ENCODE peak calls at places on chromosomes 13 and 19, in four cellular contexts. I is naive thymus-derived CD8-positive, alpha-beta T cell; J is hypothalamus; W is neural progenitor cell. E is an unnamed sample.

GRCh38 chr13:97255515-97255999 is 33.4 kb downstream of the MBNL2 start:
- DNase-seq in J (no peak), I (no peak), W (no peak), E (no peak)

GRCh38 chr19:32691952-32692726 is 518 bp downstream of the NUDT19 start:
- DNase-seq in J (peak; percentile 26), I (peak; percentile 45), W (peak; percentile 73), E (peak; percentile 46)

GRCh38 chr19:16036397-16036925 is 39.8 kb upstream of the TPM4 start:
- DNase-seq in J (no peak), I (no peak), W (no peak), E (no peak)

GRCh38 chr13:60646600-60646999 is 249.6 kb downstream of the TDRD3 start:
- DNase-seq in W (peak; percentile 23), J (no peak), I (no peak), E (no peak)

GRCh38 chr19:41530761-41531301 is 45.1 kb upstream of the CEACAM21 start:
- DNase-seq in J (no peak), W (no peak), I (peak; percentile 27), E (no peak)

GRCh38 chr13:44267966-44268365 is 105.7 kb upstream of the SERP2 start:
- DNase-seq in I (no peak), W (no peak), J (no peak), E (no peak)

GRCh38 chr13:112562786-112563383 is 25.1 kb downstream of the TUBGCP3 start:
- DNase-seq in I (no peak), W (no peak), J (no peak), E (no peak)

GRCh38 chr13:24511019-24511823 is 1.4 kb downstream of the PARP4 start:
- DNase-seq in W (peak; percentile 11), I (peak; percentile 10), J (no peak), E (no peak)

GRCh38 chr13:112905990-112906641 is 62.9 kb upstream of the MCF2L start:
- DNase-seq in J (no peak), W (peak; percentile 84), I (no peak), E (peak; percentile 95)

GRCh38 chr13:101554420-101555125 is 102.1 kb downstream of the ITGBL1 start:
- DNase-seq in I (no peak), W (no peak), J (no peak), E (peak; percentile 31)

GRCh38 chr13:113588394-113589111 is 4.0 kb downstream of the TFDP1 start:
- DNase-seq in W (no peak), J (no peak), I (no peak), E (peak; percentile 7)

GRCh38 chr19:49006905-49007304 is 10.0 kb downstream of the LHB start:
- DNase-seq in I (no peak), J (no peak), W (no peak), E (no peak)

GRCh38 chr19:48719263-48720171 is at the start of gene MAMSTR:
- DNase-seq in I (no peak), W (no peak), J (no peak), E (peak; percentile 46)

GRCh38 chr13:35984776-35985453 is 146.3 kb downstream of the DCLK1 start:
- DNase-seq in W (peak; percentile 67), J (no peak), I (no peak), E (no peak)

GRCh38 chr19:15288146-15288963 is 44.0 kb downstream of the BRD4 start:
- DNase-seq in W (peak; percentile 31), I (no peak), J (peak; percentile 45), E (peak; percentile 75)

GRCh38 chr13:31172535-31172934 is 10.8 kb upstream of the HSPH1 start:
- DNase-seq in J (no peak), I (no peak), W (no peak), E (no peak)

GRCh38 chr13:29434217-29434940 is 161.1 kb downstream of the SLC7A1 start:
- DNase-seq in W (no peak), I (no peak), J (no peak), E (no peak)

GRCh38 chr13:99949657-99950413 is 21.7 kb downstream of the ZIC5 start:
- DNase-seq in I (no peak), W (no peak), J (no peak), E (no peak)

GRCh38 chr13:82900453-82900852 is 981.8 kb downstream of the SLITRK1 start:
- DNase-seq in I (no peak), W (no peak), J (no peak), E (no peak)

GRCh38 chr13:110001622-110002275 is 215.4 kb upstream of the IRS2 start:
- DNase-seq in I (no peak), W (no peak), J (no peak), E (no peak)

GRCh38 chr13:99086149-99086868 is 108.4 kb upstream of the DOCK9 start:
- DNase-seq in W (peak; percentile 87), J (no peak), I (peak; percentile 68), E (peak; percentile 70)

GRCh38 chr13:94249512-94249911 is 230.0 kb downstream of the DCT start:
- DNase-seq in W (peak; percentile 39), J (no peak), I (no peak), E (no peak)

GRCh38 chr19:18502633-18503294 is 19.1 kb downstream of the ELL start:
- DNase-seq in J (no peak), I (no peak), W (no peak), E (no peak)

GRCh38 chr19:4519521-4520277 is 1.4 kb upstream of the PLIN4 start:
- DNase-seq in W (no peak), I (no peak), J (no peak), E (no peak)

GRCh38 chr19:42368765-42369164 is 21.3 kb downstream of the CNFN start:
- DNase-seq in W (no peak), I (no peak), J (no peak), E (no peak)

GRCh38 chr19:2532252-2533071 is 56.5 kb downstream of the GADD45B start:
- DNase-seq in W (no peak), I (no peak), J (no peak), E (no peak)

GRCh38 chr19:10876459-10877240 is 5.3 kb downstream of the CARM1 start:
- DNase-seq in J (no peak), W (no peak), I (no peak), E (no peak)

E was measured in WERI-Rb-1.